ENCODE peak calls at places on chromosomes 11 and 22, in five cellular contexts. H is bronchial epithelial cell, C is colonic mucosa, E is psoas muscle, V is GM20000. A is an unnamed sample.

GRCh38 chr22:46047226-46047625 is 70.3 kb upstream of the WNT7B start:
- DNase-seq in E (peak), V (no peak), C (no peak), H (no peak), A (no peak)

GRCh38 chr11:74749127-74749964 is 697 bp downstream of the RNF169 start:
- DNase-seq in V (peak), H (peak), C (peak), E (peak), A (no peak)

GRCh38 chr11:42840856-42841255 is 470.9 kb upstream of the API5 start:
- DNase-seq in C (no peak), V (no peak), E (no peak), H (no peak), A (no peak)

GRCh38 chr22:46057762-46058420 is 80.9 kb upstream of the WNT7B start:
- DNase-seq in V (peak), E (peak), C (no peak), H (no peak), A (no peak)

GRCh38 chr22:46308283-46308988 is 11.8 kb downstream of the GTSE1 start:
- DNase-seq in V (no peak), E (no peak), H (no peak), C (no peak), A (no peak)

GRCh38 chr11:126838779-126839178 is 161.8 kb downstream of the KIRREL3 start:
- DNase-seq in C (no peak), V (no peak), H (no peak), E (no peak), A (no peak)

GRCh38 chr11:47391077-47391583 is 12.8 kb upstream of the SPI1 start:
- DNase-seq in V (no peak), E (no peak), C (no peak), H (no peak), A (no peak)

GRCh38 chr11:128894685-128895084 is 3.5 kb downstream of the KCNJ5 start:
- DNase-seq in H (no peak), V (no peak), C (peak), E (no peak), A (no peak)

GRCh38 chr22:40533712-40534378 is 102.7 kb downstream of the MRTFA start:
- DNase-seq in V (peak), C (no peak), E (no peak), H (peak), A (no peak)

GRCh38 chr11:76656571-76657081 is 13.9 kb downstream of the LRRC32 start:
- DNase-seq in H (no peak), V (no peak), E (no peak), C (peak), A (no peak)

GRCh38 chr22:38122616-38123015 is 12.1 kb upstream of the BAIAP2L2 start:
- DNase-seq in V (no peak), C (no peak), E (no peak), H (no peak), A (no peak)

GRCh38 chr11:31236052-31236652 is 133.4 kb downstream of the DCDC1 start:
- DNase-seq in V (no peak), E (no peak), C (no peak), H (peak), A (no peak)
- TF ChIP-seq CTCF in V (no peak), E (peak), C (no peak), H (peak), A (no peak)

DNA sequence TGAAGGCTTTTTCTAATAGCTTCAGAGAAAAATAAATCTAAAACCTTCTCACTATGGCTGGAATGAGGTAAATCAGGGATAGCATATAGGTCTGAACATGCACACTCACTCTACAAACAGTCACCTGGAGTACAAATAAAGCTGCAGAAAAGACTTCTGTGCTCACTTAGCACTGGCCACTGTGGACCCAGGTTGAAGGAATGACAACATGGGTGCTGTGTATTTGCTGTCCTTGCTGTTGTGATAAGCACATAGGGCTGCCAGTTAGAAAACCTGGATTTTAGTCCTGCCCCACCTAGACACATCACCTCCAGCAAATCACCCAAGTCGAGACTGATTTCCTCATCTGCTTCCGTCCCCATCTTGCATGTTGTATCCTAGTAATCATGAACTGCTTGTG is 51.2 kb downstream of the FZD4 start:
- DNase-seq in V (no peak), E (no peak), H (peak), C (no peak), A (no peak)
- TF ChIP-seq CTCF in V (no peak), E (no peak), H (no peak), C (no peak), A (no peak)

GRCh38 chr11:65127473-65128181 is 5.5 kb downstream of the MRPL49 start:
- DNase-seq in H (no peak), C (no peak), E (no peak), V (no peak), A (no peak)
- TF ChIP-seq CTCF in H (no peak), C (no peak), E (no peak), V (no peak), A (no peak)

GRCh38 chr11:57481915-57482781 is 21.8 kb downstream of the RTN4RL2 start:
- DNase-seq in H (no peak), V (no peak), C (no peak), E (no peak), A (no peak)

GRCh38 chr11:57484141-57484710 is 23.9 kb downstream of the RTN4RL2 start:
- DNase-seq in C (no peak), E (no peak), V (peak), H (no peak), A (no peak)

GRCh38 chr11:57483570-57483934 is 23.2 kb downstream of the RTN4RL2 start:
- DNase-seq in V (no peak), H (no peak), E (no peak), C (no peak), A (no peak)

GRCh38 chr11:57481315-57481714 is 21.0 kb downstream of the RTN4RL2 start:
- DNase-seq in H (no peak), C (no peak), E (no peak), V (no peak), A (no peak)

GRCh38 chr11:57482782-57483569 is 22.6 kb downstream of the RTN4RL2 start:
- DNase-seq in V (peak), C (no peak), E (peak), H (no peak), A (no peak)
- TF ChIP-seq CTCF in V (peak), C (peak), E (peak), H (peak), A (peak)

DNA sequence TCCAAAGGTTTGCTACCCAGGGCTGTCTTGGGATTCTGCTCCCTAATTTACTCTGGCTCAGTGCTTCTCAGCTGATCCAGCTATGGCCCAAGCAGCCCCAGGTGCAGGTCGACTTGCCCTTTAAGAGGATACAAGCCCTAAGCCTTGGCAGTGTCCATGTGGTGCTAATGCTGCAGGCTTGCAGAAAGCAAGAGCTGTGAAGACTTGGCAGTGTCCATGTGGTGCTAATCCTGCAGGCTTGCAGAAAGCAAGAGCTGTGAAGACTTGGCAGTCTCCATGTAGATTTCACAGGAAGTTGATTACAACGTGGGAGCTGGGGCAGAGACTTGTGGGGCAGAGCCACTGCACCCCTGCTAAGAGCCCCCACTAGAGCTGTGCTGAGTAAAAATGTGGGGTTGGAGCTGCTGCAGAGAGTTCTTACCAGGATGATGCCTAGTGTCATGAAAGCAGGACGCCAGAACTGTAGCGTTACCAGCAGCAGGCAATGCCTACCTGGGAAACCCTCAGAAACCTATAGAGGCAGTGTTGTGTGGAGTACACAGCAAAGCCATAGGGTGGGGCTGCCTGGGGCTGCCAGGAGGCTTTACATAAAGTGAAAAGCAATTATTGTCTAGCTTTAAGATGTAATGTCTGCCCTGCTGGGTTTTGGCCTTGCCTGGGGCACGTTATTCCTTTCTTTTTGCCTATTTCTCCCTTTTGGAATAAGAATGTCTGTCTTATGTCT is 16.1 kb upstream of the OR52K1 start:
- DNase-seq in V (no peak), H (no peak), C (no peak), E (no peak), A (no peak)
- TF ChIP-seq CTCF in V (no peak), H (no peak), C (no peak), E (no peak), A (no peak)

DNA sequence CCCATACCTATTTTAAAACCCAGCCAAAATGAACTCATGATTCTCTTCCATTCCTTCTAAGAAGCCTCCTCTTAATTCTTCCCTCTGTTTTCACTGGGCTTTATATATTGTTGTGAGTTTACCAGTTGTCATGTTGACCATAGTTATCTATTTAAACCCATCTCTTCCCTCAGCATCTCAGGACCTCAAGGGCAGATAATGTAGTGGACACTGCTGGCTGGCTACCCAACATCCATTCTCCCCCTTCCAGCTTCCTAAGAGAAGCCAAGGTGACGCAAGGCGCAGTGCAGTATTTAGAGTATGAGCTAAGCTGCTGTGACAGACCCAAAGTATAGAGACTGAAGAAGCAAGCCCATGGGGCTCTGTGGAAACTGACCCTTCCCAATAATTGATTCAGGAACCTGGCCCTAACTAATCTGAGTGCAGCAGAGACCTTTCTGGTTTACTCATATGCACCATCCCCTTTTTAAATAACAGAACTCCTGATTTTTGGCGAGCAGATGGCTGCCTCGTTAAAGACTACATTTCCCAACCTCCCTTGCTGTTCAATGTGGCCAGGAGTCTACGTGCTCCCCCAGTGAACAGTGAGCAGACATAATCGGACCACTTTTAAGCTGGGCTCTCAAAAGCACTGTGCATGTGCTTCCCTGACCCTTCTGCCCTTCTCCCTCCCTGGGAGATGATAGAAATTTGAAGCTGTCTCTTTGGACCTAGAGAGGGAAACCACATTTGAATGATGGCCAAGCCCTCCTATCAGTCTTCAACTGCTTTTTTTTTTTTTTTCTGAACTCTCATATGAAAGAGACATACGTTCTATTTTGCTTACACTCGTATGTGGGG is 28.1 kb upstream of the CREB3L1 start:
- DNase-seq in C (no peak), V (no peak), H (no peak), E (no peak), A (no peak)
- TF ChIP-seq CTCF in C (no peak), V (no peak), H (no peak), E (no peak), A (no peak)

A was measured in AG09319.